ENCODE peak calls at places on chromosomes 7 and 10, in seven cellular contexts. I is breast epithelium; P is Daoy; N is anterior cingulate cortex; E is GDM1; F is hippocampal formation; X is activated CD4-positive, alpha-beta T cell treated with anti-CD3 and anti-CD28 coated beads, Interleukin-2, amount 50 U/mL, for 24 hours. U is an unnamed sample.

GRCh38 chr7:47573758-47574472 is 8.0 kb downstream of the TNS3 start:
- DNase-seq in I (peak), P (peak), N (no peak), E (peak), F (no peak), X (no peak), U (no peak)

GRCh38 chr10:68895041-68895440 is 6.1 kb upstream of the DDX50 start:
- DNase-seq in I (no peak), P (no peak), N (no peak), E (no peak), F (no peak), X (no peak), U (no peak)

GRCh38 chr10:103736763-103737162 is 118.6 kb downstream of the SH3PXD2A start:
- DNase-seq in I (no peak), P (peak), N (no peak), E (no peak), F (no peak), X (no peak), U (no peak)

GRCh38 chr7:125563557-125563956 is 633.9 kb upstream of the POT1 start:
- DNase-seq in I (no peak), P (no peak), N (no peak), E (no peak), F (no peak), X (no peak), U (no peak)

GRCh38 chr10:62437696-62438095 is 63.5 kb downstream of the ZNF365 start:
- DNase-seq in I (no peak), P (peak), N (no peak), E (no peak), F (no peak), X (no peak), U (peak)

GRCh38 chr10:28949005-28950004 is 272.0 kb downstream of the BAMBI start:
- DNase-seq in I (no peak), P (no peak), N (no peak), E (no peak), F (no peak), X (no peak), U (no peak)

GRCh38 chr10:124650820-124651401 is 93.3 kb downstream of the FAM53B start:
- DNase-seq in I (no peak), P (no peak), N (no peak), E (peak), F (no peak), X (no peak), U (no peak)

GRCh38 chr7:7148799-7149481 is 33.4 kb upstream of the C1GALT1 start:
- DNase-seq in I (peak), P (no peak), N (no peak), E (no peak), F (no peak), X (no peak), U (no peak)

GRCh38 chr10:122050316-122050715 is 61.4 kb downstream of the TACC2 start:
- DNase-seq in I (no peak), P (no peak), N (no peak), E (no peak), F (no peak), X (no peak), U (no peak)

GRCh38 chr10:36358736-36359135 is 716.6 kb upstream of the FZD8 start:
- DNase-seq in I (no peak), P (no peak), N (no peak), E (no peak), F (no peak), X (no peak), U (no peak)

GRCh38 chr7:141374425-141374824 is 176.8 kb upstream of the AGK start:
- DNase-seq in I (no peak), P (no peak), N (no peak), E (no peak), F (no peak), X (no peak), U (peak)

GRCh38 chr10:110498087-110498981 is 627 bp downstream of the DUSP5 start:
- DNase-seq in I (peak), P (peak), N (no peak), E (peak), F (no peak), X (peak), U (peak)

GRCh38 chr7:96612034-96612433 is 97.6 kb downstream of the SEM1 start:
- DNase-seq in I (no peak), P (no peak), N (no peak), E (no peak), F (no peak), X (no peak), U (no peak)

GRCh38 chr7:148303295-148304013 is 287.1 kb upstream of the C7orf33 start:
- DNase-seq in I (peak), P (peak), N (no peak), E (no peak), F (no peak), X (no peak), U (no peak)

U was measured in head of caudate nucleus.